ENCODE peak calls at places on chromosomes 1 and 21, in ten cellular contexts. K is EL; V is NCI-H1930; E is SHP77; D is progenitor cell of endocrine pancreas; B is Daoy; G is heart right ventricle; U is iris pigment epithelial cell; J is stimulated activated CD8-positive, alpha-beta memory T cell treated with anti-CD3 and anti-CD28 coated beads, Interleukin-7, amount 100 ng/mL, for 1 hour; L is nephron progenitor cell. N is an unnamed sample.

GRCh38 chr1:188089461-188089860 is 1260.7 kb downstream of the PLA2G4A start:
- DNase-seq in K (no peak), E (no peak), V (no peak), G (no peak), J (no peak), L (no peak), B (no peak), U (peak), D (no peak), N (peak)

GRCh38 chr21:45877821-45878469 is 103.6 kb upstream of the COL6A1 start:
- DNase-seq in J (no peak), K (peak), D (no peak), V (no peak), B (peak), L (no peak), U (no peak), G (no peak), E (no peak), N (no peak)

GRCh38 chr1:8214501-8215173 is 103.3 kb upstream of the SLC45A1 start:
- DNase-seq in U (no peak), L (no peak), J (no peak), E (no peak), K (no peak), G (no peak), V (no peak), B (no peak), D (no peak), N (no peak)

GRCh38 chr1:53197301-53198205 is 929 bp downstream of the CPT2 start:
- DNase-seq in E (no peak), J (no peak), V (no peak), K (peak), D (no peak), L (no peak), G (no peak), B (peak), U (no peak), N (peak)

GRCh38 chr1:99691175-99691574 is 45.3 kb downstream of the PALMD start:
- DNase-seq in B (peak), K (peak), V (no peak), E (no peak), U (no peak), J (no peak), D (no peak), G (no peak), L (no peak), N (no peak)

GRCh38 chr1:224727351-224727750 is 111.2 kb downstream of the CNIH3 start:
- DNase-seq in D (no peak), L (no peak), U (no peak), K (no peak), E (no peak), V (no peak), G (no peak), B (no peak), J (no peak), N (no peak)

GRCh38 chr1:34362949-34363348 is 186.2 kb downstream of the C1orf94 start:
- DNase-seq in U (no peak), K (no peak), E (no peak), G (no peak), B (no peak), V (no peak), D (no peak), L (no peak), J (no peak), N (no peak)

GRCh38 chr1:246067432-246068021 is 439.6 kb downstream of the SMYD3 start:
- DNase-seq in L (no peak), V (no peak), J (no peak), G (no peak), B (no peak), K (peak), U (peak), E (no peak), D (no peak), N (no peak)

GRCh38 chr1:244395965-244396364 is 55.7 kb downstream of the ADSS2 start:
- DNase-seq in V (no peak), B (no peak), J (no peak), K (no peak), L (no peak), D (no peak), G (no peak), U (no peak), E (no peak), N (peak)

GRCh38 chr1:37315236-37315870 is 159.0 kb upstream of the ZC3H12A start:
- DNase-seq in J (no peak), U (no peak), B (no peak), E (no peak), D (no peak), K (no peak), L (no peak), G (no peak), V (no peak), N (peak)

GRCh38 chr21:39029086-39029772 is 154.0 kb downstream of the PSMG1 start:
- DNase-seq in B (no peak), U (peak), E (no peak), J (no peak), G (no peak), V (no peak), L (no peak), D (no peak), K (peak), N (no peak)

GRCh38 chr1:211581521-211581920 is 2.6 kb upstream of the SLC30A1 start:
- DNase-seq in G (no peak), K (peak), D (no peak), E (no peak), J (no peak), B (no peak), U (peak), L (no peak), V (no peak), N (no peak)

GRCh38 chr1:108000620-108001105 is 35.7 kb upstream of the VAV3 start:
- DNase-seq in K (peak), G (peak), B (peak), E (peak), D (no peak), L (no peak), J (no peak), U (peak), V (no peak), N (no peak)

GRCh38 chr1:66916320-66916719 is 8.3 kb downstream of the DNAI4 start:
- DNase-seq in V (no peak), E (no peak), G (no peak), D (no peak), B (no peak), L (no peak), J (no peak), U (peak), K (no peak), N (no peak)

GRCh38 chr21:45991606-45992301 is 10.2 kb downstream of the COL6A1 start:
- DNase-seq in L (no peak), K (no peak), D (no peak), B (peak), U (no peak), E (no peak), V (no peak), J (no peak), G (no peak), N (peak)

GRCh38 chr1:21050031-21050430 is 126.7 kb downstream of the EIF4G3 start:
- DNase-seq in J (no peak), B (no peak), K (peak), L (no peak), G (no peak), U (peak), E (no peak), D (no peak), V (no peak), N (no peak)

GRCh38 chr1:109270623-109271317 is 12.2 kb downstream of the PSRC1 start:
- DNase-seq in L (no peak), K (no peak), D (no peak), U (no peak), E (no peak), V (no peak), B (no peak), J (no peak), G (no peak), N (no peak)

GRCh38 chr21:45643021-45643980 is at the start of gene PCBP3:
- DNase-seq in K (peak), U (peak), L (peak), E (peak), B (peak), G (peak), J (peak), V (peak), D (peak), N (peak)

GRCh38 chr1:42392923-42393848 is 12.6 kb downstream of the RIMKLA start:
- DNase-seq in G (no peak), E (no peak), J (no peak), B (peak), L (no peak), D (no peak), K (no peak), U (no peak), V (no peak), N (no peak)

GRCh38 chr1:89724369-89725015 is 91.6 kb downstream of the LRRC8C start:
- DNase-seq in J (no peak), U (peak), D (no peak), B (peak), V (no peak), K (peak), G (peak), L (no peak), E (no peak), N (no peak)

GRCh38 chr21:31877558-31877957 is 4.7 kb downstream of the HUNK start:
- DNase-seq in E (no peak), V (no peak), U (no peak), J (no peak), B (no peak), G (no peak), K (no peak), D (no peak), L (no peak), N (no peak)

GRCh38 chr1:194339451-194339850 is 1153.0 kb upstream of the B3GALT2 start:
- DNase-seq in K (no peak), J (no peak), E (no peak), G (no peak), D (no peak), U (no peak), V (no peak), L (no peak), B (no peak), N (no peak)

GRCh38 chr1:148162363-148162762 is 10.3 kb upstream of the NBPF11 start:
- DNase-seq in U (no peak), L (no peak), B (no peak), V (no peak), G (no peak), K (no peak), E (no peak), D (no peak), J (no peak), N (peak)

GRCh38 chr1:228278432-228278941 is 70.6 kb downstream of the OBSCN start:
- DNase-seq in J (no peak), L (no peak), B (no peak), U (no peak), K (no peak), D (no peak), E (no peak), V (no peak), G (peak), N (peak)

GRCh38 chr1:20078711-20079110 is 8.7 kb downstream of the PLA2G5 start:
- DNase-seq in V (no peak), E (no peak), B (no peak), K (no peak), L (no peak), G (no peak), U (no peak), D (no peak), J (no peak), N (no peak)

GRCh38 chr1:232421143-232421796 is 208.7 kb downstream of the SIPA1L2 start:
- DNase-seq in J (no peak), U (no peak), L (no peak), B (no peak), G (no peak), D (no peak), E (peak), V (no peak), K (no peak), N (no peak)

GRCh38 chr1:220990417-220991337 is 111.4 kb downstream of the HLX start:
- DNase-seq in E (no peak), D (no peak), B (peak), V (no peak), L (no peak), G (no peak), K (peak), U (peak), J (no peak), N (no peak)

GRCh38 chr1:116211294-116211693 is 100.1 kb downstream of the MAB21L3 start:
- DNase-seq in U (no peak), G (no peak), V (no peak), B (no peak), K (no peak), D (no peak), J (no peak), L (no peak), E (no peak), N (no peak)

GRCh38 chr1:25137521-25138395 is 94.5 kb downstream of the SYF2 start:
- DNase-seq in G (no peak), V (no peak), J (no peak), L (no peak), K (no peak), B (no peak), E (no peak), D (no peak), U (no peak), N (no peak)

GRCh38 chr1:31795801-31796621 is 19.8 kb downstream of the SPOCD1 start:
- DNase-seq in D (no peak), B (peak), E (peak), L (no peak), K (peak), G (no peak), U (peak), V (no peak), J (no peak), N (peak)

GRCh38 chr1:246876423-246876822 is 55.3 kb downstream of the AHCTF1 start:
- DNase-seq in L (no peak), D (no peak), G (no peak), E (no peak), J (no peak), B (no peak), K (no peak), V (no peak), U (no peak), N (no peak)

GRCh38 chr1:16007671-16008341 is 3.8 kb downstream of the SRARP start:
- DNase-seq in B (no peak), K (no peak), E (no peak), L (no peak), D (no peak), G (no peak), J (no peak), V (no peak), U (no peak), N (no peak)

GRCh38 chr1:224137518-224137917 is 23.6 kb downstream of the FBXO28 start:
- DNase-seq in J (no peak), V (no peak), E (no peak), D (no peak), L (no peak), K (no peak), U (no peak), G (no peak), B (no peak), N (no peak)

GRCh38 chr1:5974631-5975030 is 17.6 kb downstream of the NPHP4 start:
- DNase-seq in J (no peak), K (no peak), V (no peak), L (no peak), D (no peak), G (no peak), U (no peak), B (no peak), E (no peak), N (no peak)

GRCh38 chr1:115456441-115456961 is 118.5 kb upstream of the NGF start:
- DNase-seq in E (no peak), K (peak), J (no peak), L (no peak), V (no peak), D (no peak), U (peak), B (peak), G (no peak), N (no peak)